ENCODE peak calls at places on chromosomes 1 and 21, in four cellular contexts. A is CD8-positive, alpha-beta T cell; S is right cardiac atrium; J is fibroblast of lung. W is an unnamed sample. For H3K4me1, the result is how much of the 10 kb centered on the place peaks cover.

GRCh38 chr21:46108827-46109226 is 10.9 kb downstream of the COL6A2 start:
- DNase-seq in A (no peak), J (no peak), S (no peak), W (no peak)

GRCh38 chr1:18288609-18289219 is 181.1 kb downstream of the IGSF21 start:
- DNase-seq in A (no peak), J (no peak), S (no peak), W (no peak)

GRCh38 chr1:192589813-192590212 is 14.2 kb downstream of the RGS1 start:
- DNase-seq in S (no peak), A (no peak), J (no peak), W (no peak)

GRCh38 chr1:200670215-200671118 is 760 bp upstream of the DDX59 start:
- DNase-seq in A (no peak), J (peak), S (no peak), W (peak)

GRCh38 chr1:22582670-22583635 is 19.7 kb downstream of the EPHA8 start:
- DNase-seq in J (no peak), A (no peak), S (peak), W (no peak)

GRCh38 chr1:150535511-150536281 is 13.5 kb upstream of the ADAMTSL4 start:
- DNase-seq in A (no peak), S (no peak), J (no peak), W (peak)

GRCh38 chr1:236160540-236161127 is 18.3 kb downstream of the GPR137B start:
- DNase-seq in J (no peak), A (no peak), S (no peak), W (no peak)

GRCh38 chr21:38721983-38722382 is 83.7 kb upstream of the ETS2 start:
- DNase-seq in A (no peak), J (no peak), S (no peak), W (no peak)

GRCh38 chr1:67441183-67441582 is 11.0 kb upstream of the SERBP1 start:
- DNase-seq in A (peak), S (no peak), J (peak), W (no peak)

GRCh38 chr1:11562664-11563063 is 83.7 kb downstream of the DISP3 start:
- DNase-seq in S (no peak), A (no peak), J (no peak), W (no peak)

GRCh38 chr1:200042437-200043329 is 15.2 kb downstream of the NR5A2 start:
- DNase-seq in S (no peak), J (no peak), A (no peak), W (peak)

GRCh38 chr1:66256629-66257575 is 277.1 kb upstream of the SGIP1 start:
- DNase-seq in S (no peak), J (no peak), A (no peak), W (no peak)

GRCh38 chr1:94646151-94646643 is 104.6 kb upstream of the F3 start:
- DNase-seq in J (peak), A (no peak), S (no peak), W (no peak)

GRCh38 chr1:67586596-67586995 is 98.4 kb upstream of the GADD45A start:
- DNase-seq in S (no peak), J (no peak), A (no peak), W (no peak)

GRCh38 chr1:29319300-29320110 is 83.2 kb downstream of the PTPRU start:
- DNase-seq in J (no peak), A (no peak), S (no peak), W (no peak)

GRCh38 chr1:6547301-6547700 is 7.0 kb downstream of the NOL9 start:
- DNase-seq in A (no peak), S (no peak), J (no peak), W (no peak)

GRCh38 chr1:92298213-92298572 is 594 bp downstream of the GLMN start:
- DNase-seq in S (no peak), A (no peak), J (no peak), W (no peak)

GRCh38 chr1:19831441-19831840 is 16.4 kb upstream of the RNF186 start:
- DNase-seq in A (no peak), J (no peak), S (no peak), W (no peak)

GRCh38 chr1:165424454-165425283 is 20.3 kb downstream of the RXRG start:
- DNase-seq in S (peak), A (no peak), J (peak), W (no peak)
- H3K4me3 ChIP-seq in S (peak), A (peak), J (peak), W (no peak)

GRCh38 chr1:181608951-181609350 is 125.6 kb downstream of the CACNA1E start:
- DNase-seq in S (no peak), J (no peak), A (no peak), W (no peak)
- H3K4me1 ChIP-seq in S (under half), J (under half), A (under half), W (under half)

GRCh38 chr1:119385650-119386049 is 17.1 kb downstream of the HAO2 start:
- DNase-seq in A (no peak), S (no peak), J (no peak), W (no peak)

GRCh38 chr1:119388450-119388849 is 19.9 kb downstream of the HAO2 start:
- DNase-seq in S (no peak), A (no peak), J (no peak), W (no peak)

GRCh38 chr1:119380983-119381662 is 12.5 kb downstream of the HAO2 start:
- DNase-seq in S (no peak), J (no peak), A (no peak), W (no peak)

GRCh38 chr1:119387858-119388257 is 19.3 kb downstream of the HAO2 start:
- DNase-seq in J (no peak), A (no peak), S (no peak), W (no peak)

GRCh38 chr1:119384591-119384990 is 16.0 kb downstream of the HAO2 start:
- DNase-seq in S (no peak), J (no peak), A (no peak), W (no peak)
- H3K4me3 ChIP-seq in S (no peak), J (no peak), A (no peak), W (no peak)

GRCh38 chr1:50295553-50295952 is 127.7 kb downstream of the DMRTA2 start:
- DNase-seq in A (no peak), J (no peak), S (no peak), W (no peak)
- H3K4me1 ChIP-seq in A (under half), J (under half), S (under half), W (under half)

W was measured in Caco-2.